ENCODE peak calls at places on chromosomes 4 and X, in four cellular contexts. One of them, this sample, is unnamed. For H3K9me3, the result is how much of the 10 kb centered on the place peaks cover.

GRCh38 chr4:74033721-74034120 is 4.8 kb downstream of the CXCL3 start:
- DNase-seq in body of pancreas: no peak
- DNase-seq in CD4-positive, alpha-beta T cell: no peak
- DNase-seq in H9: no peak
- DNase-seq in this sample: no peak

GRCh38 chr4:83093060-83093640 is 21.4 kb downstream of the PLAC8 start:
- DNase-seq in body of pancreas: no peak
- DNase-seq in CD4-positive, alpha-beta T cell: no peak
- DNase-seq in H9: peak
- DNase-seq in this sample: no peak

GRCh38 chr4:139672215-139672614 is 6.6 kb downstream of the MGST2 start:
- DNase-seq in body of pancreas: no peak
- DNase-seq in CD4-positive, alpha-beta T cell: no peak
- DNase-seq in H9: no peak
- DNase-seq in this sample: no peak

GRCh38 chr4:113957961-113958360 is 21.5 kb downstream of the ARSJ start:
- DNase-seq in body of pancreas: no peak
- DNase-seq in CD4-positive, alpha-beta T cell: no peak
- DNase-seq in H9: no peak
- DNase-seq in this sample: no peak

GRCh38 chrX:12080265-12080664 is 58.0 kb upstream of the FRMPD4 start:
- DNase-seq in body of pancreas: no peak
- DNase-seq in CD4-positive, alpha-beta T cell: no peak
- DNase-seq in H9: peak
- DNase-seq in this sample: no peak

GRCh38 chr4:52945982-52946381 is 83.9 kb downstream of the RASL11B start:
- DNase-seq in body of pancreas: no peak
- DNase-seq in CD4-positive, alpha-beta T cell: no peak
- DNase-seq in H9: no peak
- DNase-seq in this sample: no peak

GRCh38 chr4:41749650-41750049 is 1.1 kb upstream of the PHOX2B start:
- DNase-seq in body of pancreas: no peak
- DNase-seq in CD4-positive, alpha-beta T cell: no peak
- DNase-seq in H9: no peak
- DNase-seq in this sample: no peak

GRCh38 chrX:35726176-35726575 is 72.0 kb upstream of the MAGEB16 start:
- DNase-seq in body of pancreas: peak
- DNase-seq in CD4-positive, alpha-beta T cell: no peak
- DNase-seq in H9: no peak
- DNase-seq in this sample: no peak

GRCh38 chr4:145709843-145710242 is 29.9 kb downstream of the C4orf51 start:
- DNase-seq in body of pancreas: no peak
- DNase-seq in CD4-positive, alpha-beta T cell: no peak
- DNase-seq in H9: no peak
- DNase-seq in this sample: no peak

GRCh38 chrX:23803931-23804381 is 21.0 kb downstream of the SAT1 start:
- DNase-seq in body of pancreas: no peak
- DNase-seq in CD4-positive, alpha-beta T cell: no peak
- DNase-seq in H9: no peak
- DNase-seq in this sample: no peak

GRCh38 chrX:140502491-140503229 is 2.2 kb downstream of the SOX3 start:
- DNase-seq in body of pancreas: no peak
- DNase-seq in CD4-positive, alpha-beta T cell: no peak
- DNase-seq in H9: no peak
- DNase-seq in this sample: no peak

GRCh38 chr4:83024233-83024632 is 10.8 kb upstream of the COPS4 start:
- DNase-seq in body of pancreas: no peak
- DNase-seq in CD4-positive, alpha-beta T cell: no peak
- DNase-seq in H9: no peak
- DNase-seq in this sample: no peak

GRCh38 chr4:165464813-165465381 is 86.1 kb downstream of the CPE start:
- DNase-seq in body of pancreas: peak
- DNase-seq in CD4-positive, alpha-beta T cell: no peak
- DNase-seq in H9: no peak
- DNase-seq in this sample: no peak

GRCh38 chr4:74161676-74162450 is 3.9 kb downstream of the MTHFD2L start:
- DNase-seq in body of pancreas: no peak
- DNase-seq in CD4-positive, alpha-beta T cell: no peak
- DNase-seq in H9: no peak
- DNase-seq in this sample: no peak

GRCh38 chrX:132022115-132022862 is 813 bp upstream of the STK26 start:
- DNase-seq in body of pancreas: no peak
- DNase-seq in CD4-positive, alpha-beta T cell: peak
- DNase-seq in H9: no peak
- DNase-seq in this sample: no peak

GRCh38 chrX:75038925-75039324 is 113.7 kb upstream of the NEXMIF start:
- DNase-seq in body of pancreas: no peak
- DNase-seq in CD4-positive, alpha-beta T cell: no peak
- DNase-seq in H9: no peak
- DNase-seq in this sample: no peak

GRCh38 chr4:56871357-56871993 is 36.2 kb upstream of the REST start:
- DNase-seq in body of pancreas: no peak
- DNase-seq in CD4-positive, alpha-beta T cell: no peak
- DNase-seq in H9: peak
- DNase-seq in this sample: no peak

GRCh38 chr4:48315728-48316630 is 25.4 kb upstream of the SLAIN2 start:
- DNase-seq in body of pancreas: peak
- DNase-seq in CD4-positive, alpha-beta T cell: no peak
- DNase-seq in H9: peak
- DNase-seq in this sample: no peak

GRCh38 chrX:19776753-19777152 is 110.6 kb downstream of the SH3KBP1 start:
- DNase-seq in body of pancreas: no peak
- DNase-seq in CD4-positive, alpha-beta T cell: peak
- DNase-seq in H9: no peak
- DNase-seq in this sample: no peak

GRCh38 chr4:186018261-186018660 is 50.7 kb upstream of the TLR3 start:
- DNase-seq in body of pancreas: no peak
- DNase-seq in CD4-positive, alpha-beta T cell: no peak
- DNase-seq in H9: no peak
- DNase-seq in this sample: no peak

GRCh38 chr4:108901271-108901670 is 138.4 kb upstream of the ETNPPL start:
- DNase-seq in body of pancreas: no peak
- DNase-seq in CD4-positive, alpha-beta T cell: no peak
- DNase-seq in H9: no peak
- DNase-seq in this sample: no peak

GRCh38 chrX:53323196-53323595 is 41.8 kb upstream of the IQSEC2 start:
- DNase-seq in body of pancreas: no peak
- DNase-seq in CD4-positive, alpha-beta T cell: no peak
- DNase-seq in H9: no peak
- DNase-seq in this sample: no peak

GRCh38 chrX:25755179-25755578 is 383.0 kb upstream of the MAGEB18 start:
- DNase-seq in body of pancreas: no peak
- DNase-seq in CD4-positive, alpha-beta T cell: no peak
- DNase-seq in H9: no peak
- DNase-seq in this sample: no peak

GRCh38 chr4:146545102-146545501 is 23.4 kb upstream of the SLC10A7 start:
- DNase-seq in body of pancreas: no peak
- DNase-seq in CD4-positive, alpha-beta T cell: no peak
- DNase-seq in H9: peak
- DNase-seq in this sample: no peak

DNA sequence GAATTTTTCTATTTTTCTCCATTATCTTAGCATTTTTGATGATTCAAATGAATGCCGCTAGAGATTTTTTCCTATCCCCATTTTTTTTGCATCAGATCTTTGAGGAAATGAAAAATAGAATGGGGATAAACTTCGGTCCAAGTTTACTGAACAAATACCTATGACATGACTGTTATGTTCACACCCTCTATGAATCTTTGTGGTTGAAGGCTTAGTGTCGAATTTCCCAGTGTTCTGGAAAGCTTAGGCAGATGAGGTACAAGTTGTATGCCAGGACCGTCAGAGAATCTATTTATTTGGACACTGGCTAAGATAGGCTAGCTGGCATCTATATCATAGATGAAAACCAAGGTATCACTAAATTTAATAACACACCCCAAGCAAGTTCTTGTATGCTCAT is 123.4 kb downstream of the SPCS3 start:
- DNase-seq in body of pancreas: no peak
- DNase-seq in CD4-positive, alpha-beta T cell: no peak
- DNase-seq in H9: no peak
- DNase-seq in this sample: no peak
- H3K27ac ChIP-seq in body of pancreas: no peak
- H3K27ac ChIP-seq in CD4-positive, alpha-beta T cell: no peak
- H3K27ac ChIP-seq in H9: no peak
- H3K27ac ChIP-seq in this sample: no peak

GRCh38 chrX:46488712-46489111 is 56.5 kb downstream of the ZNF674 start:
- DNase-seq in body of pancreas: no peak
- DNase-seq in CD4-positive, alpha-beta T cell: no peak
- DNase-seq in H9: peak
- DNase-seq in this sample: no peak

GRCh38 chrX:46485897-46486296 is 59.3 kb downstream of the ZNF674 start:
- DNase-seq in body of pancreas: no peak
- DNase-seq in CD4-positive, alpha-beta T cell: peak
- DNase-seq in H9: peak
- DNase-seq in this sample: no peak
- H3K9me3 ChIP-seq in body of pancreas: under half
- H3K9me3 ChIP-seq in CD4-positive, alpha-beta T cell: under half
- H3K9me3 ChIP-seq in H9: under half
- H3K9me3 ChIP-seq in this sample: under half

DNA sequence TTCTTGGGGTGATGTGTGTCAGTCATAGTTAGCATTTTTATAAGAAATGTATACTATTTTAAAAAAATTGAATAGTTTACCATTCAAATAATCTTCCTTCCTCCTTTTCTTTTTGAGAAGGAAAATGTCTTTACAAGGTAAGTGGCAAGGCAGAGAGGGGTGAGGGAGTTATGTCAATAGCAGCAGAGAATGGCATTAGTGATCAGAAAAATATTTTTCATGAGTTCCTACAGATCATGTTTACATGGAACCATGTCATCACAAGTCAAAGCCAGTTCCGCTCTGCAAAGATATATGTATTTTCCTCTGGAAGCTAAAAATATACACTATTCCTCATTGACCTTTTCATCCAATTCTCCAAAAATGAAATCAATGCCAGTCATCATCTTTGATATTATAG is 67.3 kb downstream of the PTPN13 start:
- DNase-seq in body of pancreas: no peak
- DNase-seq in CD4-positive, alpha-beta T cell: no peak
- DNase-seq in H9: no peak
- DNase-seq in this sample: no peak
- H3K27ac ChIP-seq in body of pancreas: no peak
- H3K27ac ChIP-seq in CD4-positive, alpha-beta T cell: no peak
- H3K27ac ChIP-seq in H9: no peak
- H3K27ac ChIP-seq in this sample: no peak

DNA sequence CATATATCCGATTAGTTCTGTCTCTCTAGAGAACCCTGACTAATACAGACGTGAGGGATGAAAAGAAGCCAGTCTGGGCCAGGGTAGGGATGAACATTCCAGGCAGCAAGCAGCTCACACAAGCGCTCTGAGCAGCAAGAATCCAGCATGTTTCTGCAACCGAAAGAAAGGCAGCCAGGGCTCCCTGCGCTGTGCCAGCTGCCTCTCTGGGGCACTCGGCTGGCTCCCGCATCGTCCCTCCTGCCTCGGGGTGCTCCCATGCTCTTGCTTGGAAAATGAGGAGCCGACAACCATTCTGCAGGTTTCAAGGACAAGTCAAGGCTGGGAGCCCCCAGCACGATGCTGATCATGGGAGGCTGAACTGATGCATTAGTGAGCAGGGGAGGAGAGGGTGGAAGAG is 7.0 kb downstream of the JAKMIP1 start:
- DNase-seq in body of pancreas: no peak
- DNase-seq in CD4-positive, alpha-beta T cell: no peak
- DNase-seq in H9: no peak
- DNase-seq in this sample: no peak
- H3K9me3 ChIP-seq in body of pancreas: under half
- H3K9me3 ChIP-seq in CD4-positive, alpha-beta T cell: under half
- H3K9me3 ChIP-seq in H9: under half
- H3K9me3 ChIP-seq in this sample: under half

GRCh38 chrX:15563056-15563455 is 37.7 kb downstream of the ACE2 start:
- DNase-seq in body of pancreas: no peak
- DNase-seq in CD4-positive, alpha-beta T cell: no peak
- DNase-seq in H9: no peak
- DNase-seq in this sample: no peak
- H3K27ac ChIP-seq in body of pancreas: no peak
- H3K27ac ChIP-seq in CD4-positive, alpha-beta T cell: no peak
- H3K27ac ChIP-seq in H9: no peak
- H3K27ac ChIP-seq in this sample: no peak

GRCh38 chrX:48059296-48059639 is 12.2 kb downstream of the ZNF630 start:
- DNase-seq in body of pancreas: no peak
- DNase-seq in CD4-positive, alpha-beta T cell: no peak
- DNase-seq in H9: no peak
- DNase-seq in this sample: no peak

GRCh38 chrX:48058621-48059295 is 12.7 kb downstream of the ZNF630 start:
- DNase-seq in body of pancreas: no peak
- DNase-seq in CD4-positive, alpha-beta T cell: no peak
- DNase-seq in H9: no peak
- DNase-seq in this sample: no peak

GRCh38 chrX:48068096-48068887 is 3.1 kb downstream of the ZNF630 start:
- DNase-seq in body of pancreas: no peak
- DNase-seq in CD4-positive, alpha-beta T cell: no peak
- DNase-seq in H9: no peak
- DNase-seq in this sample: no peak

DNA sequence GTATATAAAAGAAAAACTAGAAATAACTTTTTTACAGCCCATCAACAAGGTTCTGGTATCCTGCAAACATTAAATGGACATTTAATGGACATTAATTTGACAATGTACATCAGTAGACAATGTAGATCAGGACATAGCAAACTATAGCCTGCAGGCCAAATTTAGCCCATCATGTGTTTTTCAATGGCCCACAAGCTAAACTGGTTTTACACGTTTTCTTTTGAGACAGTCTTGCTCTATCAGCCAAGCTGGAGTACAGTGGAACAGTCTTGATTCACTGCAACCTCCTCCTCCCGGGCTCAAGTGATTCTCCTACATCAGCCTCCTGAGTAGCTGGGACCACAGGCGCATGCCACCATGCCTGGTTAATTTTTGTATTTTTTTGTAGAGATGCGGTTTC is 7.2 kb downstream of the ZNF630 start:
- DNase-seq in body of pancreas: no peak
- DNase-seq in CD4-positive, alpha-beta T cell: no peak
- DNase-seq in H9: no peak
- DNase-seq in this sample: no peak
- H3K9me3 ChIP-seq in body of pancreas: under half
- H3K9me3 ChIP-seq in CD4-positive, alpha-beta T cell: under half
- H3K9me3 ChIP-seq in H9: under half
- H3K9me3 ChIP-seq in this sample: under half

GRCh38 chrX:119667111-119667928 is 25.6 kb downstream of the SEPTIN6 start:
- DNase-seq in body of pancreas: no peak
- DNase-seq in CD4-positive, alpha-beta T cell: no peak
- DNase-seq in H9: no peak
- DNase-seq in this sample: no peak
- H3K27ac ChIP-seq in body of pancreas: no peak
- H3K27ac ChIP-seq in CD4-positive, alpha-beta T cell: no peak
- H3K27ac ChIP-seq in H9: no peak
- H3K27ac ChIP-seq in this sample: no peak

DNA sequence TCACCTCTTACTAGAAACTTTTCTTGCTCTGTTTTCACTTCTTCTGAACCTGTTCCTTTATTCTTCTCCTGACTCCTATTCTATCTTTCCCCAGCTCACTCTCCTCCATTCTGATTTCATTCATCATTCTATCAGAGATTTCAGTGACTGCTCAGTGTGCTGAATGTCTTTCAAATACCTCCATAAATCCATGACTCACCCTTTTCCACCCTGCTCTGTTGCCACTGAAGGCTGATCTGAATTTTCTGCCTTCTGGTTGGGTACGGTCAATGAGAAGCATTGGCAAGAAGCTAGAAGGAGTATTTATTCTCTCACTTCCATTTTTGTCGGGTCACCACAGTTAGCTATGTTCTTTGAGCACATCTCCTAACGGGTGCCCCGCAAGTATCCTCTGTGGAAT is 265.9 kb downstream of the CBLL2 start:
- DNase-seq in body of pancreas: no peak
- DNase-seq in CD4-positive, alpha-beta T cell: no peak
- DNase-seq in H9: no peak
- DNase-seq in this sample: no peak
- H3K9me3 ChIP-seq in body of pancreas: under half
- H3K9me3 ChIP-seq in CD4-positive, alpha-beta T cell: under half
- H3K9me3 ChIP-seq in H9: under half
- H3K9me3 ChIP-seq in this sample: under half

This sample was measured in thoracic aorta.